ENCODE peak calls at places on chromosome 14, in six cellular contexts. K is HFFc6; T is type B pancreatic cell; F is GDM1; J is T-cell; P is activated CD4-positive, alpha-beta T cell treated with anti-CD3 and anti-CD28 coated beads, Interleukin-2, amount 10 ng/mL, durations not matched to agents 7 days and 5 days. I is an unnamed sample.

GRCh38 chr14:71142375-71143038 is 235.2 kb downstream of the PCNX1 start:
- DNase-seq in F (no peak), J (no peak), P (peak), T (no peak), K (peak), I (peak)

GRCh38 chr14:32192712-32193373 is 9.0 kb upstream of the RNU6-7 start:
- DNase-seq in P (no peak), F (no peak), K (no peak), J (no peak), T (no peak), I (no peak)

GRCh38 chr14:77674931-77675330 is 32.9 kb downstream of the ALKBH1 start:
- DNase-seq in P (no peak), T (no peak), K (no peak), J (no peak), F (no peak), I (no peak)

GRCh38 chr14:34688470-34689206 is 25.8 kb downstream of the CFL2 start:
- DNase-seq in K (no peak), F (no peak), T (no peak), P (no peak), J (no peak), I (no peak)

GRCh38 chr14:69059658-69060648 is 80.9 kb upstream of the ACTN1 start:
- DNase-seq in F (no peak), T (no peak), K (peak), J (no peak), P (no peak), I (no peak)

GRCh38 chr14:29925106-29925722 is 2.4 kb downstream of the PRKD1 start:
- DNase-seq in P (no peak), T (no peak), J (no peak), K (peak), F (no peak), I (no peak)

GRCh38 chr14:72700338-72701231 is 193.3 kb downstream of the DPF3 start:
- DNase-seq in T (no peak), J (no peak), F (no peak), P (no peak), K (no peak), I (no peak)

GRCh38 chr14:104795781-104796681 is 483 bp upstream of the AKT1 start:
- DNase-seq in T (no peak), J (peak), P (peak), F (peak), K (no peak), I (no peak)

GRCh38 chr14:91899213-91899612 is 31.9 kb upstream of the TC2N start:
- DNase-seq in T (no peak), K (no peak), P (no peak), F (no peak), J (no peak), I (peak)

GRCh38 chr14:90546767-90547166 is 149.9 kb downstream of the CALM1 start:
- DNase-seq in F (no peak), K (no peak), T (no peak), P (no peak), J (no peak), I (no peak)

GRCh38 chr14:51131516-51131915 is 36.6 kb upstream of the TRIM9 start:
- DNase-seq in P (no peak), J (no peak), F (no peak), T (no peak), K (no peak), I (no peak)

GRCh38 chr14:85602366-85602765 is 72.4 kb downstream of the FLRT2 start:
- DNase-seq in P (no peak), K (no peak), J (no peak), T (no peak), F (no peak), I (no peak)

GRCh38 chr14:106491851-106492250 is 965.5 kb downstream of the TMEM121 start:
- DNase-seq in K (no peak), P (no peak), F (no peak), T (no peak), J (peak), I (peak)

GRCh38 chr14:106844608-106845285 is 1318.4 kb downstream of the TMEM121 start:
- DNase-seq in J (peak), F (peak), T (no peak), K (no peak), P (peak), I (no peak)

GRCh38 chr14:61543946-61544345 is 151.4 kb upstream of the HIF1A start:
- DNase-seq in P (no peak), J (no peak), K (no peak), T (no peak), F (no peak), I (no peak)

GRCh38 chr14:100633406-100633805 is 46.2 kb upstream of the BEGAIN start:
- DNase-seq in K (no peak), F (no peak), T (no peak), P (no peak), J (no peak), I (no peak)

GRCh38 chr14:59208224-59208814 is 19.9 kb downstream of the DAAM1 start:
- DNase-seq in F (no peak), K (peak), J (no peak), P (no peak), T (no peak), I (peak)

GRCh38 chr14:76687611-76688372 is 73.5 kb upstream of the VASH1 start:
- DNase-seq in J (no peak), K (no peak), P (no peak), T (peak), F (no peak), I (no peak)